ENCODE peak calls at places on chromosomes 1 and 21, in six cellular contexts. D is astrocyte, A is activated B cell treated with CpG ODN at 0.5 μM for 24 hours, Y is IMR-90, B is suprapubic skin, O is mucosa of descending colon. J is an unnamed sample.

GRCh38 chr1:153544453-153545066 is 1.0 kb downstream of the S100A4 start:
- DNase-seq in D (no peak), A (no peak), Y (no peak), B (no peak), O (no peak), J (no peak)

GRCh38 chr1:212457740-212458338 is 25.1 kb downstream of the NENF start:
- DNase-seq in D (no peak), A (no peak), Y (peak), B (no peak), O (peak), J (peak)

GRCh38 chr1:223622132-223622842 is 43.2 kb downstream of the CAPN8 start:
- DNase-seq in D (no peak), A (no peak), Y (no peak), B (no peak), O (no peak), J (no peak)

GRCh38 chr21:44291936-44292811 is 6.5 kb downstream of the AIRE start:
- DNase-seq in D (no peak), A (no peak), Y (no peak), B (no peak), O (no peak), J (no peak)

GRCh38 chr21:39452207-39452964 is 616 bp downstream of the SH3BGR start:
- DNase-seq in D (peak), A (no peak), Y (peak), B (no peak), O (no peak), J (peak)

GRCh38 chr1:182761396-182762395 is 27.9 kb upstream of the NPL start:
- DNase-seq in D (no peak), A (no peak), Y (peak), B (no peak), O (no peak), J (peak)

GRCh38 chr1:99558539-99558938 is 87.4 kb upstream of the PALMD start:
- DNase-seq in D (peak), A (no peak), Y (peak), B (no peak), O (no peak), J (peak)

GRCh38 chr1:183185941-183186490 is at the start of gene LAMC2:
- DNase-seq in D (peak), A (no peak), Y (peak), B (no peak), O (peak), J (no peak)

GRCh38 chr1:180080439-180080838 is 74.2 kb upstream of the QSOX1 start:
- DNase-seq in D (no peak), A (no peak), Y (no peak), B (no peak), O (no peak), J (no peak)

GRCh38 chr1:234692961-234693360 is 83.0 kb upstream of the IRF2BP2 start:
- DNase-seq in D (no peak), A (no peak), Y (no peak), B (no peak), O (no peak), J (no peak)
- TF ChIP-seq CTCF in D (no peak), A (no peak), Y (no peak), B (no peak), O (no peak), J (no peak)

DNA sequence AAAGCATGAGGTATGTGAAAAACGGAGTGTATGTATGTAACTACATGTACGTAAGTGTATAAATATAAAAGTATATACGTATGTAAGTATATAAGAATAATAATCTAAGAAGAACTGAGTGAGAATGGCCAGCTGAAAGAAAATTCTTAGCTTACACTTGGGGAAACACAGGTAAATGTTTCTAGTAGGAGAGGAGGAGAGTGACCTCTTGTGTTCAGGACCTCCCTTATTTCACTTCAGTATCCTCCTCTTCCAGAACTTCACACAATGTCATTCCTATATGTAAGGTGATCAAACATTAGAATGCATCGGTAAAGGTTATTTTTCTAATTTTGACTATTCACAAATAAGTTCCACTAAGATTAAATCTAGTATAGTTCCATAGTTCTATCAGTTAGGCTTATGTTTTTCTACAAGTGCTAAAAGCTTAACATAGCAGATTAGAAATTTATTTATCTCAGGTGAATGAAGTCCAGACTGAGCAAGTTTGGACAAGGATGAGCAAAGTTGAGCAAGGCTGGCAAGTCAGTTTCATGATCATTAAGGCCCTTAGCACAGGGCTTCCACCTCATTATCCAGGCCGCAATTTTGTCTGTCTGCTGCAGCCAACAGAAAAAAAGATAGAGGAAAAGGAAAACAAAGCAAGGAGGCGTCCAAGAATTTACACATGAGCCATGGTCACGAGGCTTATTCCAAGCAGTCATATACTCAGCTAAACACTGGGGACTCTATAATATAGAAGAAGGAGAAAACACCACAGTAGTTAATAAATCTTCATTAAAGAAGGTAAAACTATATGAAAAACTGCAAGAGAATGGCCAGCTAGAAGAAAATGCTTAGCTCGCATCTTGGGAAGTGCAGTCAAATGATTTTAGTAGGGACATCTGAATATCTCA is 7.1 kb upstream of the MROH9 start:
- DNase-seq in D (peak), A (no peak), Y (no peak), B (no peak), O (no peak), J (peak)
- TF ChIP-seq CTCF in D (no peak), A (no peak), Y (no peak), B (no peak), O (no peak), J (no peak)

DNA sequence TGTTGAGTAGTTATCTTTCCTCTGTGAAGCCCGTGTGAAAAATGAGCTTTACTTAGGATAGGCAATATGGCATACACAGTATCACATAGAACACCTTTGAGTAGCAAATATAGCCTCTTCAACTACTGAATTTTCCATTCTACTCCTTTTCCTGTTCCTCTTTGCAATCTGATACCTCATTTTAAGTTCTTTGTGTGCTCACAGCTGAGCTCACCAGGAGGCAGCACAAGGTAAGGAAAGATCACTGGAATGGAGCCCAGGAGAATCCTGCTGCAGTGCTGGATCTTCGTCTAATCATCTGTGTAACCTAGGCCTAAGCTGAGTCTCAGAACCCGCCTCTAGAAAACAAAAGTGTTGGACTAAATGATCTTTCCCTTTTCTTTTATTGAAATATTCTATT is 171.0 kb downstream of the LRRC40 start:
- DNase-seq in D (peak), A (no peak), Y (peak), B (no peak), O (no peak), J (peak)
- TF ChIP-seq CTCF in D (peak), A (no peak), Y (peak), B (no peak), O (no peak), J (peak)

DNA sequence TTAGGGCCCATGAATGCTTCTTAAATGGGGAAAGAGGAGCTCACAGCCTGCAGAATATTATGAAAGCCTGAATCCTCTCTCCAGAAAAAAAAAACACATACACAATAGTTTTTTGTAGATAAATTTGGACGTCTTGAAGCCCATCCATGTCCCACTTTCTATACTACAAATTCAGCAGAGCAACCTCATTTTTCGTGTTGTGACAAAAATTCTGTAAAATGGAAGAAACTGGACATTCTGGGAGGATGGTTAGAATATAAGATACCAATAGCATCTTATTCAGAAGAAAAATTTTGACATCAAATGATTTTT is 102.1 kb downstream of the ZNF281 start:
- DNase-seq in D (no peak), A (no peak), Y (no peak), B (no peak), O (no peak), J (no peak)
- TF ChIP-seq CTCF in D (no peak), A (no peak), Y (no peak), B (no peak), O (no peak), J (no peak)

GRCh38 chr1:56508523-56508983 is 70.8 kb downstream of the PLPP3 start:
- DNase-seq in D (no peak), A (no peak), Y (peak), B (no peak), O (peak), J (peak)
- TF ChIP-seq CTCF in D (no peak), A (no peak), Y (no peak), B (no peak), O (no peak), J (no peak)

GRCh38 chr1:145855426-145855948 is 3.4 kb downstream of the PIAS3 start:
- DNase-seq in D (no peak), A (no peak), Y (no peak), B (no peak), O (no peak), J (no peak)
- TF ChIP-seq CTCF in D (peak), A (no peak), Y (no peak), B (no peak), O (no peak), J (peak)

GRCh38 chr1:44568128-44568900 is 106.0 kb downstream of the TMEM53 start:
- DNase-seq in D (no peak), A (no peak), Y (no peak), B (no peak), O (no peak), J (no peak)

GRCh38 chr1:44569491-44569890 is 104.8 kb downstream of the TMEM53 start:
- DNase-seq in D (no peak), A (no peak), Y (no peak), B (no peak), O (no peak), J (no peak)

GRCh38 chr1:44572572-44572879 is 101.8 kb downstream of the TMEM53 start:
- DNase-seq in D (no peak), A (no peak), Y (no peak), B (no peak), O (no peak), J (no peak)

GRCh38 chr1:44576456-44577150 is 97.7 kb downstream of the TMEM53 start:
- DNase-seq in D (no peak), A (no peak), Y (no peak), B (no peak), O (no peak), J (no peak)

GRCh38 chr1:44571712-44572571 is 102.3 kb downstream of the TMEM53 start:
- DNase-seq in D (no peak), A (no peak), Y (no peak), B (no peak), O (no peak), J (no peak)
- TF ChIP-seq CTCF in D (peak), A (no peak), Y (peak), B (peak), O (peak), J (peak)

DNA sequence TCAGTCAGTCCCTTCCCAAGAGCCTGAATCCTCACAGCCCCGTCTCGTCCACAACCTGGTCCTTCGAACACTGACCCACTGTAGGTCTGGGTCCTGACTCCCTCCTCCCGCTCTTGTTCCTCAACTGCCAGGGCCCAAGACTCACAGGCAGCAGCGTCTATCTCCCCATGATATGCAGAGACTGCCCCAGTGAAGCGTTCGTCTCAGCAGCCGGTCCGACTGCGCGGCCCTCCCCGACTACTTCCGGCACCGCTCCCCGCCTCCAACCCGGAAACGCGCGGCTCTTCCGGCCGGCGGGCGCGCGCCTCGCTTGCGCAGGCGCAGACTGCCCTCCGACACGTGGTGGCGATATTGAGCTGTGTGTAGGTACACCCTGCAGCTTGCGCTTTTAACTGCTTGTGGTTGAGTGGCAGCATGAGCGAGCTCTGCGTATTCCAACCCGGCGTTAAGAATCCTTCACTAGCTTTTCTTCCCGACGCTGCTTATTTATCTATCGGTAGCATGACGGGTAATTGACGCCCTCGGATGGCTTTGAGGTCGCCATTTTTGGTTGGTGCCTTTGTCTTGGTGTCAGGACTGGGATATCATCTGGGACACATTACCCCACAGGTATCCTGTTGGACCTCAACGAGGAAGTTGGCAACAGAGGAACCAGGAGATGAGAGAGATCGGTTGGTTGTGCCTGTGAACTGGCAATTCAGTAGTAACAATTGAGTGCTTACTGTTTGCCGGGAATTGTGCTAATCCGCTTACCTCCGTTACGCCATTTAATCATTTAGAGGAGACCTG is at the start of gene TAF12:
- DNase-seq in D (peak), A (peak), Y (peak), B (peak), O (peak), J (peak)
- TF ChIP-seq CTCF in D (no peak), A (no peak), Y (peak), B (no peak), O (peak), J (no peak)

GRCh38 chr21:32782698-32783097 is 11.1 kb upstream of the PAXBP1 start:
- DNase-seq in D (no peak), A (no peak), Y (no peak), B (no peak), O (no peak), J (no peak)
- TF ChIP-seq CTCF in D (no peak), A (no peak), Y (no peak), B (no peak), O (no peak), J (no peak)

J was measured in fibroblast of villous mesenchyme.